ENCODE peak calls at places on chromosomes 2 and 18, in eight cellular contexts. C is transverse colon; L is GM12865; E is head of caudate nucleus; F is activated CD4-positive, alpha-beta T cell treated with anti-CD3 and anti-CD28 coated beads for 24 hours; K is T-cell; P is NCI-H460; A is activated T-helper 9 cell treated with anti-CD3 and anti-CD28 coated beads, Interleukin-2, amount 50 U/mL, for 16 hours. D is an unnamed sample.

GRCh38 chr2:144517825-144518699 is 1.9 kb downstream of the ZEB2 start:
- DNase-seq in C (no peak), L (no peak), E (no peak), F (no peak), K (no peak), P (no peak), A (no peak), D (no peak)

GRCh38 chr18:8480506-8481328 is 128.5 kb upstream of the RAB12 start:
- DNase-seq in C (no peak), L (peak), E (peak), F (no peak), K (no peak), P (peak), A (no peak), D (no peak)

GRCh38 chr2:74764429-74765272 is 69.3 kb upstream of the HK2 start:
- DNase-seq in C (no peak), L (peak), E (no peak), F (no peak), K (no peak), P (no peak), A (no peak), D (no peak)

GRCh38 chr2:15780912-15781574 is 159.3 kb upstream of the MYCN start:
- DNase-seq in C (no peak), L (no peak), E (no peak), F (no peak), K (no peak), P (no peak), A (no peak), D (no peak)

GRCh38 chr18:13448028-13448795 is 229.7 kb downstream of the LDLRAD4 start:
- DNase-seq in C (no peak), L (no peak), E (no peak), F (no peak), K (no peak), P (no peak), A (no peak), D (no peak)

GRCh38 chr2:217731805-217732204 is 271.0 kb downstream of the TNS1 start:
- DNase-seq in C (no peak), L (no peak), E (no peak), F (no peak), K (no peak), P (no peak), A (no peak), D (no peak)

GRCh38 chr2:99317156-99317872 is 16.3 kb upstream of the LYG1 start:
- DNase-seq in C (no peak), L (no peak), E (no peak), F (no peak), K (no peak), P (no peak), A (no peak), D (no peak)

GRCh38 chr2:86634352-86634751 is 10.7 kb upstream of the RNF103 start:
- DNase-seq in C (no peak), L (no peak), E (no peak), F (no peak), K (no peak), P (no peak), A (no peak), D (no peak)

GRCh38 chr2:54670485-54671009 is 52.9 kb upstream of the EML6 start:
- DNase-seq in C (no peak), L (no peak), E (no peak), F (no peak), K (no peak), P (no peak), A (no peak), D (no peak)

GRCh38 chr2:98870516-98871158 is 65.4 kb downstream of the CRACDL start:
- DNase-seq in C (no peak), L (no peak), E (no peak), F (no peak), K (no peak), P (no peak), A (no peak), D (no peak)

GRCh38 chr2:98507461-98507860 is 62.8 kb downstream of the INPP4A start:
- DNase-seq in C (no peak), L (no peak), E (no peak), F (no peak), K (no peak), P (no peak), A (no peak), D (no peak)

GRCh38 chr18:33802955-33803354 is 224.9 kb downstream of the ASXL3 start:
- DNase-seq in C (peak), L (peak), E (no peak), F (no peak), K (no peak), P (no peak), A (no peak), D (no peak)

GRCh38 chr2:42103829-42104228 is 56.0 kb downstream of the PKDCC start:
- DNase-seq in C (no peak), L (no peak), E (no peak), F (no peak), K (no peak), P (no peak), A (no peak), D (no peak)

GRCh38 chr2:128729051-128729450 is 410.4 kb upstream of the HS6ST1 start:
- DNase-seq in C (no peak), L (no peak), E (no peak), F (no peak), K (no peak), P (no peak), A (no peak), D (no peak)

GRCh38 chr2:178448968-178449661 is 1.9 kb downstream of the PRKRA start:
- DNase-seq in C (no peak), L (peak), E (no peak), F (no peak), K (no peak), P (no peak), A (no peak), D (no peak)

GRCh38 chr18:35010983-35011382 is 30.2 kb upstream of the MAPRE2 start:
- DNase-seq in C (no peak), L (no peak), E (no peak), F (no peak), K (no peak), P (no peak), A (no peak), D (no peak)

GRCh38 chr2:121721926-121722325 is 14.7 kb downstream of the NIFK start:
- DNase-seq in C (no peak), L (no peak), E (no peak), F (no peak), K (no peak), P (no peak), A (no peak), D (peak)

GRCh38 chr18:10318686-10318960 is 135.8 kb upstream of the APCDD1 start:
- DNase-seq in C (no peak), L (no peak), E (no peak), F (no peak), K (no peak), P (no peak), A (no peak), D (no peak)

GRCh38 chr18:61379827-61380226 is 46.6 kb downstream of the CDH20 start:
- DNase-seq in C (no peak), L (no peak), E (no peak), F (no peak), K (no peak), P (no peak), A (no peak), D (no peak)

GRCh38 chr18:42330296-42330695 is 375.3 kb downstream of the PIK3C3 start:
- DNase-seq in C (no peak), L (no peak), E (no peak), F (no peak), K (no peak), P (no peak), A (no peak), D (no peak)

GRCh38 chr2:235024951-235025773 is 73.3 kb downstream of the SH3BP4 start:
- DNase-seq in C (no peak), L (no peak), E (peak), F (no peak), K (no peak), P (no peak), A (no peak), D (no peak)

GRCh38 chr2:143525006-143525405 is 395.8 kb downstream of the ARHGAP15 start:
- DNase-seq in C (no peak), L (no peak), E (no peak), F (no peak), K (no peak), P (no peak), A (no peak), D (no peak)

GRCh38 chr2:85034158-85034557 is 63.2 kb downstream of the KCMF1 start:
- DNase-seq in C (no peak), L (no peak), E (no peak), F (no peak), K (no peak), P (no peak), A (no peak), D (no peak)

GRCh38 chr2:37268111-37268510 is 36.7 kb downstream of the NDUFAF7 start:
- DNase-seq in C (no peak), L (no peak), E (no peak), F (no peak), K (no peak), P (no peak), A (no peak), D (no peak)

GRCh38 chr2:106944220-106944619 is 58.3 kb upstream of the ST6GAL2 start:
- DNase-seq in C (no peak), L (no peak), E (no peak), F (no peak), K (no peak), P (no peak), A (no peak), D (no peak)

GRCh38 chr18:73511751-73512525 is 635.7 kb downstream of the FBXO15 start:
- DNase-seq in C (no peak), L (no peak), E (no peak), F (no peak), K (no peak), P (no peak), A (no peak), D (no peak)

GRCh38 chr2:86298411-86299390 is 38.7 kb downstream of the REEP1 start:
- DNase-seq in C (no peak), L (no peak), E (peak), F (no peak), K (no peak), P (no peak), A (no peak), D (no peak)

GRCh38 chr2:106546376-106546990 is 59.3 kb downstream of the CD8B2 start:
- DNase-seq in C (no peak), L (no peak), E (no peak), F (no peak), K (no peak), P (no peak), A (no peak), D (no peak)

D was measured in activated CD4-positive, alpha-beta memory T cell treated with anti-CD3 and anti-CD28 coated beads for 36 hours.